ENCODE peak calls at places on chromosomes 7 and 10, in eight cellular contexts. I, A, V, K, M, G, E and H are unnamed samples. For H3K4me1, the result is how much of the 10 kb centered on the place peaks cover.

GRCh38 chr7:27147211-27148030 is at the start of gene HOXA6:
- DNase-seq in V (peak), M (peak), G (no peak), K (peak), E (no peak), A (peak), I (no peak), H (no peak)

GRCh38 chr10:46247808-46248569 is 38.8 kb upstream of the ANTXRL start:
- DNase-seq in A (no peak), M (no peak), E (no peak), K (peak), V (peak), I (no peak), G (no peak), H (peak)

GRCh38 chr7:17633099-17633498 is 307.2 kb downstream of the SNX13 start:
- DNase-seq in G (no peak), V (no peak), A (no peak), K (no peak), I (peak), M (no peak), E (no peak), H (no peak)

GRCh38 chr10:116271593-116272496 is 1.2 kb downstream of the GFRA1 start:
- DNase-seq in A (no peak), V (no peak), G (no peak), E (no peak), K (no peak), I (no peak), M (no peak), H (peak)

GRCh38 chr7:140263277-140263676 is 86.5 kb upstream of the KDM7A start:
- DNase-seq in M (no peak), A (no peak), E (no peak), K (no peak), V (no peak), I (no peak), G (no peak), H (no peak)

GRCh38 chr7:140640060-140640611 is 477 bp downstream of the DENND2A start:
- DNase-seq in E (no peak), V (peak), I (no peak), A (peak), K (no peak), G (no peak), M (no peak), H (no peak)

GRCh38 chr10:44376504-44377099 is 8.3 kb downstream of the CXCL12 start:
- DNase-seq in E (no peak), V (no peak), I (no peak), A (no peak), M (no peak), G (no peak), K (no peak), H (no peak)

GRCh38 chr7:112358456-112358855 is 91.8 kb upstream of the IFRD1 start:
- DNase-seq in E (no peak), I (no peak), K (no peak), V (no peak), G (no peak), A (no peak), M (no peak), H (no peak)

DNA sequence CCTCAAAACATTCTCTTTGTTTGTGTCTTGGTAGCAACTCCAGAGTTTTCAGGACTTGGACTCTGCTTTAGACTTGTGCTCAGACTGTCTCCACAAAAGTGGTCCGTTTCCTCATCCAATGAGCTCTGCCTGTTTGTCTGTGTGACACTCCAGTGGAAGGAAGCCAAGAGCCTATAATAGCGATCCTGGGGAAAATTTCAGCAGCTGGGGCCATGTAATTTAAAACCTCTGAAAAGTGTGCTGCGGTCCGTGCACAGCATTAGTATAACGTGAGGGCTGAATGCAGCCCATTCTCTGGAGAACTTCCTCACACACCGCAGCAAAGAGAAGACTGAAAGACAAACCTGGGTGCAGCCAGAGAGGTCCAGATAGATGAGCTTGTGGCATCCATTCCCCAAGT is at the start of gene LRRC17:
- DNase-seq in E (no peak), A (no peak), K (no peak), I (no peak), G (no peak), V (no peak), M (peak), H (no peak)
- H3K4me3 ChIP-seq in E (no peak), A (no peak), K (peak), I (no peak), G (peak), V (no peak), M (peak), H (no peak)

DNA sequence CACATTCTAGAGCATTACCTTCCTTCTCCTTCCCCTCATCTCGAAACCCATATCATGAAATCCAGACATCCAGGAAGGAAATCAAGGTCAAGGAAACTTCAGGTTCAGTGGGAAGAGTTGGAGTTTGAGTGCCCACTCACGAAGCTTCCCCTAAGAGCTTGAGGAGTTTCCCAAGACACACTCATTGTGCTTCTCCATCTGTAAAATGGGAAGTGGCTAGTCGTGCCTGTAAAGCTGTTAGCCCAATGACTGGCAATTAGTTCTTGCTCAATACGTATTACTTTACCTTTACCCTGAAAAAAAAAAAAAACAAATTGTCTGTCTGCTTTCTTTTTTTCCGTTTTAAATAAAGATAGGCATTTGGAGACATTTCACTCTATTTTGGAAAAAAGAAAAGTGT is 42.3 kb downstream of the GPAM start:
- DNase-seq in E (no peak), G (no peak), K (no peak), V (no peak), M (no peak), I (no peak), A (no peak), H (no peak)
- H3K4me1 ChIP-seq in E (under half), G (under half), K (under half), V (under half), M (under half), I (under half), A (under half), H (under half)

DNA sequence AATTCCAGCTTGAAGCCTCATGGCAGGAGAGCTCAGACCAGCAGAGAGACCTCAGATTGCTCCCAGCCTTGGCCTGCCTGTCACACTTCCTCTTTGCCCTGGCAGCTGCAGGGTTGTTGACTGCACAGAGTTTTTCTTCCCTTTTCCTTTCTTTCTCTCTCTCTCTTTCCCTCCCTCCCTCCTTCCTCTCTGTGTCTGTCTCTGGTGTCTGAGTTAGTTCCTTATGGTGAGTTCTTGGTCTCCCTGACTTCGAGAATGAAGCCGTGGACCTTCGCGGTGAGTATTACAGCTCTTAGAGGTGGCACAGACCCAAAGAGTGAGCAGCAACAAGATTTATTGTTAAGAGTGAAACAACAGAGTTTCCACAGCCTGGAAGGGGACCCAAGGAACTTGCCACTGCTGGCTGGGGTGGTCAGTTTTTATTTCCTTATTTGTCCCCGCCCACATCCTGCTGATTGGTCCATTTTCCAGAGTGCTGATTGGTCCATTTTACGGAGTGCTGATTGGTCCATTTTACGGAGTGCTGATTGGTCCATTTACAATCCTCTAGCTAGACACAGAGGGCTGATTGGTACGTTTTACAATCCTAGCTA is 266.3 kb downstream of the RPS24 start:
- DNase-seq in E (no peak), K (no peak), G (no peak), M (peak), V (peak), I (peak), A (peak), H (peak)
- TF ChIP-seq POLR2AphosphoS5 in E (no peak), K (no peak), G (no peak), M (no peak), V (peak), I (no peak), A (no peak), H (no peak)

DNA sequence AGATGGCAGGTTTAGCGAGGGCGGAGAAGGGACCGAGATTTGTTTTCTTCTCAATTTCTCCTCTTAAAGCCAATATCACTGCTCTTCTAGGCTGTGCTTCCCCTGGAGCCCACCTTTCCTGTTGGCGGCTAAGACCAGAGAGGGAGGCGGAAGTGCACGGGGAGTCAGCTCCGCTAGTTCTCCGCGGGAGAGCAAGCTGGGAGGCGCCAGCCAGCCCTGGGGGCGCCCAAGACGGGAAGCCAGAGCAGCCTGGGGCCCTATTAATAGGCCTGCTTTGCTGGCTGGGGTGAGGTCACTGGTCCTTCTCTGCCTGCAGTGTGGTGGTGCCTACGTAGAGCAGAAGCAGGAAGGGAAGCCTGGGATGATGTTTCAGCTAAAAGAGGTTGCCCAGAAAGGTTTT is 61.6 kb downstream of the LSM5 start:
- DNase-seq in I (no peak), G (no peak), K (no peak), M (no peak), V (no peak), A (no peak), E (no peak), H (peak)
- H3K4me3 ChIP-seq in I (no peak), G (no peak), K (no peak), M (no peak), V (no peak), A (no peak), E (peak), H (no peak)

DNA sequence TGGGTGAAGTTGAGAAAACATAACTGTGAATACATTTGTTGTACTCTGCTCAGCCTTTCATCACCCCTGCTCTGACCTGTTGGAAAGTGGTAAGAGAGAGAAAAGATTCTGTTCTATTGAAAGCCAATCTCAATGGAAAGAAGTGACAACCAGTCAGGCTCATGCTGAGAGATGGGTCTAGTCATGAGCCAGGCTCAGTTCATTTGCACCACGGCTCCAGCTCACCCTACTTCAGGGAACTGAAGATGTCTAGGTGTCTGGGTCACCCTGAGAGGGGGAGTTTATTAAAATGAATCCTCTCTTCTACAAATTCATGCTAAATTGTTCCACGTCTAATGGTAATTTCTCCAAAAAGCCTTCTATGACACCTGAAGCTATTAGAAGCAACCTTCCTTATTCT is 12.1 kb upstream of the FAS start:
- DNase-seq in G (no peak), E (no peak), V (no peak), A (no peak), I (no peak), M (no peak), K (no peak), H (no peak)
- H3K4me1 ChIP-seq in G (under half), E (under half), V (under half), A (under half), I (under half), M (under half), K (under half), H (under half)

DNA sequence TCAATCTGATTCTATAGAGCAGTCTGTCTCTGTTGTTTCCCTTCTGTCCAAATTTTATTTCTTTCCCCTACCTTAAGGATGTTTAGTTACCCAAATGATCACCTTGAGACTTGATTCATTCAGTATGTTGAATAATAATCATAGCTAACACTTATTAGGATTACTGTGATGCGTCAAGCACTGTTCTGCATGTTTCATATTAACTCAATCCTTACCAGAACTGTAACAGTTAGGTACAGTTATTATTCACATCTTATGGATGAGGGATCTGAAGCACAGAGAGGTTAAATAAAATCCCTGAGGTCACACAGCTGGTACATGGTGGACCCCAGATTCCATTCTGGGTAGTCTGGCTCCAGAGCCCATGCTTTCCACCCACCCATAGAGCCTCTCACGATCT is 97.9 kb upstream of the SAMD8 start:
- DNase-seq in I (no peak), K (no peak), A (no peak), G (no peak), V (no peak), M (no peak), E (no peak), H (no peak)
- TF ChIP-seq POLR2AphosphoS5 in I (no peak), K (no peak), A (no peak), G (no peak), V (no peak), M (no peak), E (no peak), H (no peak)